ENCODE peak calls at places on chromosomes 4 and X, in six cellular contexts. K is H9, H is hepatocyte, A is body of pancreas, N is right lobe of liver, V is Peyer's patch. C is an unnamed sample.

GRCh38 chr4:55447826-55448225 is 52.1 kb downstream of the TMEM165 start:
- DNase-seq in V (no peak), A (no peak), K (no peak), N (no peak), H (no peak), C (no peak)

GRCh38 chr4:85209161-85209560 is 242.7 kb upstream of the WDFY3 start:
- DNase-seq in V (no peak), A (no peak), K (no peak), H (no peak), N (no peak), C (no peak)

GRCh38 chrX:74924449-74925209 is 623 bp downstream of the NEXMIF start:
- DNase-seq in K (peak; percentile 55), V (peak; percentile 48), H (peak; percentile 63), A (peak; percentile 64), N (peak; percentile 56), C (peak; percentile 0)

GRCh38 chrX:74383611-74384010 is 37.7 kb upstream of the SLC16A2 start:
- DNase-seq in N (no peak), A (peak; percentile 11), H (peak; percentile 53), V (no peak), K (peak; percentile 57), C (peak; percentile 43)

GRCh38 chr4:82667761-82668505 is 106.1 kb upstream of the TMEM150C start:
- DNase-seq in V (no peak), K (no peak), N (no peak), H (no peak), A (no peak), C (no peak)

GRCh38 chr4:3369781-3370660 is 71.7 kb upstream of the HGFAC start:
- DNase-seq in K (peak; percentile 70), V (no peak), A (no peak), N (peak; percentile 72), H (peak; percentile 55), C (peak; percentile 3)

GRCh38 chr4:156102411-156102810 is 148.7 kb upstream of the CTSO start:
- DNase-seq in A (no peak), V (no peak), H (no peak), K (no peak), N (no peak), C (no peak)

GRCh38 chrX:17374619-17375360 is at the start of gene NHS:
- DNase-seq in N (peak; percentile 57), K (peak; percentile 87), H (peak; percentile 83), A (peak; percentile 30), V (peak; percentile 73), C (peak; percentile 33)

GRCh38 chr4:85368932-85369331 is 106.0 kb upstream of the ARHGAP24 start:
- DNase-seq in A (no peak), V (no peak), H (no peak), N (no peak), K (no peak), C (no peak)

GRCh38 chrX:52341493-52341892 is 27.3 kb upstream of the XAGE2 start:
- DNase-seq in A (no peak), H (no peak), V (no peak), N (no peak), K (no peak), C (no peak)

GRCh38 chrX:95875661-95876060 is 809.0 kb upstream of the DIAPH2 start:
- DNase-seq in H (peak; percentile 6), N (no peak), A (no peak), K (no peak), V (no peak), C (no peak)

GRCh38 chr4:145487626-145488025 is 6.0 kb downstream of the SMAD1 start:
- DNase-seq in K (no peak), A (no peak), H (no peak), V (no peak), N (no peak), C (no peak)

GRCh38 chrX:31483336-31483735 is 411.5 kb upstream of the FTHL17 start:
- DNase-seq in A (no peak), H (no peak), N (no peak), V (no peak), K (no peak), C (no peak)

GRCh38 chrX:14598330-14598729 is 69.0 kb downstream of the GLRA2 start:
- DNase-seq in V (no peak), K (peak; percentile 24), A (no peak), H (no peak), N (no peak), C (no peak)

GRCh38 chr4:54516556-54517215 is 141.1 kb upstream of the KIT start:
- DNase-seq in V (no peak), H (no peak), N (no peak), A (no peak), K (no peak), C (no peak)

GRCh38 chrX:131273024-131273423 is 16.1 kb downstream of the IGSF1 start:
- DNase-seq in K (no peak), H (no peak), A (no peak), V (no peak), N (no peak), C (no peak)

GRCh38 chr4:179467890-179468289 is 2025.7 kb upstream of the AGA start:
- DNase-seq in V (no peak), K (no peak), A (no peak), H (no peak), N (no peak), C (no peak)

GRCh38 chr4:133347409-133347808 is 198.3 kb downstream of the PCDH10 start:
- DNase-seq in A (no peak), K (no peak), H (no peak), N (no peak), V (no peak), C (no peak)

GRCh38 chrX:75547783-75548182 is 24.9 kb upstream of the ZDHHC15 start:
- DNase-seq in A (peak; percentile 19), K (no peak), N (no peak), V (no peak), H (peak; percentile 49), C (no peak)

GRCh38 chr4:5888706-5889696 is 3.9 kb downstream of the CRMP1 start:
- DNase-seq in A (no peak), H (peak; percentile 18), N (no peak), V (no peak), K (no peak), C (no peak)

GRCh38 chr4:88750369-88750768 is 52.7 kb upstream of the NAP1L5 start:
- DNase-seq in H (no peak), N (no peak), V (no peak), K (no peak), A (no peak), C (no peak)

GRCh38 chr4:67087897-67088296 is 457.4 kb downstream of the CENPC start:
- DNase-seq in V (no peak), N (no peak), K (peak; percentile 50), H (peak; percentile 51), A (peak; percentile 51), C (peak; percentile 46)

GRCh38 chr4:185820119-185821028 is 8.4 kb upstream of the SORBS2 start:
- DNase-seq in V (no peak), A (peak; percentile 78), N (no peak), H (no peak), K (peak; percentile 49), C (no peak)

GRCh38 chrX:105314468-105314867 is 94.0 kb upstream of the TEX13A start:
- DNase-seq in K (no peak), A (no peak), H (no peak), N (no peak), V (no peak), C (no peak)

GRCh38 chrX:150688911-150689451 is 4.2 kb upstream of the MTMR1 start:
- DNase-seq in H (peak; percentile 22), K (peak; percentile 43), V (no peak), A (no peak), N (no peak), C (no peak)

GRCh38 chr4:130187587-130187986 is 1091.6 kb downstream of the C4orf33 start:
- DNase-seq in H (no peak), A (no peak), N (no peak), V (no peak), K (no peak), C (no peak)

GRCh38 chr4:8261851-8262535 is 7.6 kb upstream of the HTRA3 start:
- DNase-seq in A (no peak), V (no peak), N (no peak), K (no peak), H (no peak), C (no peak)

GRCh38 chrX:57294961-57295360 is 8.5 kb downstream of the FAAH2 start:
- DNase-seq in K (no peak), V (no peak), A (no peak), H (no peak), N (no peak), C (no peak)

GRCh38 chr4:13233755-13234154 is 250.4 kb downstream of the RAB28 start:
- DNase-seq in A (no peak), V (no peak), H (no peak), N (no peak), K (no peak), C (no peak)

GRCh38 chr4:125481334-125481733 is 166.6 kb downstream of the FAT4 start:
- DNase-seq in V (no peak), N (no peak), A (no peak), K (no peak), H (no peak), C (peak; percentile 0)

GRCh38 chr4:66972087-66972486 is 573.2 kb downstream of the CENPC start:
- DNase-seq in N (no peak), H (no peak), V (no peak), K (no peak), A (no peak), C (no peak)

DNA sequence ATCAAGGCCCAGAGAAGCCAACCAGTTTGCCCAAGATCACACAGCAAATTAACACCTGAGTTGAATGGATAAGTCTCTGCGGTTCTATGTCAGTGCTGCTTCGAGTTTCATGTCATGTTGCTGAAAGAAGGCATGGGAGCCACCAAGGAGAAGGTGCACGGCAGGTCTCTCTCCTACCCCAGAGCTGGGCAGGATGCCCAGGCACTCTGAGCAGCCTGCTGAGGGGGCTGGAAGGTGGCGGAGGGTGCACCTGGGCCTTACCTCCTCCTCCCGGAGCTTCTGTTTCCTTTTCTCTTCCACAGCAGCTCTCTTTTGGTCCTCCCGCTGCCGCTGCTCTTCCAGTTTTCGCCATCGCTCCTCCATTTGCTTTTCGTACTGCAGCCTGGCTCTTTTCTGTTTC is 53.6 kb downstream of the MAP7D2 start:
- DNase-seq in H (no peak), A (no peak), K (no peak), N (no peak), V (no peak), C (no peak)
- H3K4me1 ChIP-seq in H (no peaks in the 10 kb centered on the region), A (no peaks in the 10 kb centered on the region), K (no peaks in the 10 kb centered on the region), N (no peaks in the 10 kb centered on the region), V (no peaks in the 10 kb centered on the region), C (no peaks in the 10 kb centered on the region)

GRCh38 chrX:68763481-68763880 is 65.3 kb upstream of the EFNB1 start:
- DNase-seq in A (no peak), H (no peak), K (peak; percentile 2), V (no peak), N (no peak), C (no peak)
- H3K27me3 ChIP-seq in A (no peaks in the 10 kb centered on the region), H (no peaks in the 10 kb centered on the region), K (no peaks in the 10 kb centered on the region), V (no peaks in the 10 kb centered on the region), N (no peaks in the 10 kb centered on the region), C (no peaks in the 10 kb centered on the region)

GRCh38 chr4:1713003-1713397 is 881 bp upstream of the SLBP start:
- DNase-seq in K (no peak), N (no peak), A (no peak), V (no peak), H (no peak), C (no peak)
- H3K27ac ChIP-seq in K (peak overlapping the region; percentile 7), N (peak overlapping the region; percentile 99), A (peak overlapping the region; percentile 100), V (peak overlapping the region; percentile 98), H (peak overlapping the region; percentile 100), C (peak overlapping the region; percentile 78)

DNA sequence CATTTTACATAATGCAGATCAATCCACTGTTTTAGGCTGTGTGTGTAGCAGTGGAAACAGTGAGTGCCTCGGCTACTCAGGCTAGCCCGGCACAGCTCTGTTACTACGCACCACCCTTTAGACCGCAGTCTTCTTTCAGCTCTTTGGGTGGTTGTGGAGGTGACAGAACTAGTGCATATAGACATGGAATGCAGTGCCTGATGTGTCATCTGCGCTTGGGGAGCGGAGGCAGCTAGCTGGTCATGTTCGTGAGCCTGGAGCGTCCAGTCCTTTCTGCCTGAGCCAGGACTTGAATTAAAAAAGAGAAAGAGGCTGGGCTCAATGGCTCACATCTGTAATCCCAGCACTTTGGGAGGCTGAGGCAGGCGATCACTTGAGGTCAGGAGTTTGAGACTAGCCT is 4.8 kb downstream of the TBC1D14 start:
- DNase-seq in V (no peak), A (no peak), H (no peak), N (no peak), K (no peak), C (no peak)
- H3K4me1 ChIP-seq in V (peaks cover 35% of the 10 kb centered on the region), A (peaks cover 41% of the 10 kb centered on the region), H (peaks cover 63% of the 10 kb centered on the region), N (peaks cover 54% of the 10 kb centered on the region), K (peaks cover 5% of the 10 kb centered on the region), C (peaks cover 18% of the 10 kb centered on the region)